ENCODE peak calls at places on chromosomes 12 and 14, in seven cellular contexts. B, G, J, R, L, I and M are unnamed samples.
A peak's percentile ranks its signal among the peaks of the same experiment; 100 is the strongest.

GRCh38 chr12:75190846-75191245 is 18.8 kb downstream of the KCNC2 start:
- DNase-seq in B (no peak), G (no peak), J (no peak), R (no peak), L (no peak), I (no peak), M (no peak)

GRCh38 chr14:95460647-95461478 is 55.6 kb downstream of the SYNE3 start:
- DNase-seq in B (no peak), G (peak; percentile 94), J (no peak), R (no peak), L (no peak), I (no peak), M (peak; percentile 53)

GRCh38 chr14:52434955-52435354 is 117.3 kb downstream of the TXNDC16 start:
- DNase-seq in B (no peak), G (no peak), J (no peak), R (no peak), L (no peak), I (no peak), M (no peak)

GRCh38 chr14:63770187-63770807 is 42.4 kb upstream of the SGPP1 start:
- DNase-seq in B (no peak), G (peak; percentile 2), J (peak; percentile 28), R (peak; percentile 52), L (peak; percentile 67), I (peak; percentile 18), M (peak; percentile 24)

GRCh38 chr12:51009038-51009437 is 17.1 kb downstream of the SLC11A2 start:
- DNase-seq in B (no peak), G (no peak), J (no peak), R (peak; percentile 60), L (peak; percentile 93), I (peak; percentile 41), M (no peak)

GRCh38 chr12:79415754-79416435 is 274.9 kb downstream of the PAWR start:
- DNase-seq in B (no peak), G (no peak), J (no peak), R (no peak), L (peak; percentile 37), I (no peak), M (no peak)

GRCh38 chr14:37147310-37147875 is 25.0 kb downstream of the SLC25A21 start:
- DNase-seq in B (no peak), G (no peak), J (no peak), R (no peak), L (no peak), I (no peak), M (no peak)

GRCh38 chr12:9133243-9133938 is 17.7 kb upstream of the A2M start:
- DNase-seq in B (no peak), G (no peak), J (no peak), R (no peak), L (no peak), I (no peak), M (peak; percentile 8)

GRCh38 chr12:21300632-21301031 is 34.1 kb downstream of the SLCO1A2 start:
- DNase-seq in B (no peak), G (no peak), J (no peak), R (no peak), L (no peak), I (no peak), M (no peak)

GRCh38 chr12:115859231-115859630 is 418.3 kb downstream of the MED13L start:
- DNase-seq in B (no peak), G (no peak), J (no peak), R (no peak), L (no peak), I (no peak), M (no peak)

GRCh38 chr12:53220857-53221202 is 11.2 kb downstream of the RARG start:
- DNase-seq in B (peak; percentile 96), G (peak; percentile 86), J (peak; percentile 89), R (peak; percentile 89), L (peak; percentile 96), I (peak; percentile 75), M (peak; percentile 61)

GRCh38 chr14:100440207-100440631 is 117.1 kb downstream of the SLC25A47 start:
- DNase-seq in B (no peak), G (peak; percentile 82), J (no peak), R (peak; percentile 48), L (peak; percentile 86), I (no peak), M (no peak)

GRCh38 chr14:76329951-76330350 is 46.0 kb upstream of the ESRRB start:
- DNase-seq in B (no peak), G (no peak), J (no peak), R (no peak), L (no peak), I (no peak), M (no peak)

GRCh38 chr12:101793401-101793800 is 37.4 kb downstream of the GNPTAB start:
- DNase-seq in B (no peak), G (no peak), J (no peak), R (no peak), L (no peak), I (no peak), M (peak; percentile 55)

GRCh38 chr12:53795927-53796326 is 44.1 kb upstream of the CISTR start:
- DNase-seq in B (no peak), G (no peak), J (no peak), R (no peak), L (no peak), I (no peak), M (no peak)

GRCh38 chr12:111767362-111768158 is 827 bp downstream of the ALDH2 start:
- DNase-seq in B (no peak), G (peak; percentile 20), J (no peak), R (no peak), L (peak; percentile 29), I (no peak), M (no peak)

GRCh38 chr14:58977366-58977765 is 211.1 kb upstream of the DAAM1 start:
- DNase-seq in B (no peak), G (no peak), J (no peak), R (no peak), L (no peak), I (no peak), M (no peak)

GRCh38 chr14:91154851-91155625 is 41.2 kb downstream of the DGLUCY start:
- DNase-seq in B (no peak), G (peak; percentile 93), J (no peak), R (peak; percentile 42), L (peak; percentile 77), I (no peak), M (no peak)

GRCh38 chr12:59403259-59403932 is 192.4 kb upstream of the SLC16A7 start:
- DNase-seq in B (no peak), G (peak; percentile 70), J (peak; percentile 71), R (no peak), L (peak; percentile 30), I (peak; percentile 15), M (peak; percentile 43)

GRCh38 chr14:93619176-93619793 is 169.0 kb downstream of the PRIMA1 start:
- DNase-seq in B (peak; percentile 5), G (peak; percentile 51), J (peak; percentile 12), R (no peak), L (peak; percentile 26), I (peak; percentile 1), M (peak; percentile 34)

GRCh38 chr12:89247962-89248361 is 104.3 kb downstream of the DUSP6 start:
- DNase-seq in B (no peak), G (no peak), J (no peak), R (no peak), L (no peak), I (no peak), M (peak; percentile 34)

GRCh38 chr14:94681300-94682060 is 69.3 kb downstream of the SERPINA3 start:
- DNase-seq in B (no peak), G (peak; percentile 6), J (no peak), R (no peak), L (no peak), I (no peak), M (no peak)

GRCh38 chr12:112749081-112749480 is 42.5 kb upstream of the RPH3A start:
- DNase-seq in B (no peak), G (no peak), J (no peak), R (no peak), L (no peak), I (no peak), M (no peak)

GRCh38 chr14:103110681-103111296 is 12.5 kb upstream of the TNFAIP2 start:
- DNase-seq in B (no peak), G (no peak), J (no peak), R (no peak), L (peak; percentile 29), I (no peak), M (no peak)

GRCh38 chr14:85991156-85991555 is 461.2 kb downstream of the FLRT2 start:
- DNase-seq in B (no peak), G (no peak), J (no peak), R (no peak), L (no peak), I (no peak), M (peak; percentile 67)

GRCh38 chr12:130717752-130718151 is 1.7 kb upstream of the RIMBP2 start:
- DNase-seq in B (no peak), G (no peak), J (no peak), R (no peak), L (no peak), I (no peak), M (no peak)

GRCh38 chr12:31120392-31121008 is 46.8 kb downstream of the DDX11 start:
- DNase-seq in B (no peak), G (no peak), J (no peak), R (no peak), L (no peak), I (no peak), M (no peak)

GRCh38 chr12:107200394-107200793 is 107.0 kb upstream of the CRY1 start:
- DNase-seq in B (no peak), G (peak; percentile 55), J (no peak), R (no peak), L (no peak), I (no peak), M (peak; percentile 79)

GRCh38 chr14:105419305-105420091 is at the start of gene MTA1:
- DNase-seq in B (peak; percentile 79), G (peak; percentile 48), J (no peak), R (peak; percentile 64), L (peak; percentile 48), I (peak; percentile 51), M (no peak)

GRCh38 chr14:36553650-36554260 is 28.7 kb downstream of the NKX2-8 start:
- DNase-seq in B (no peak), G (peak; percentile 63), J (peak; percentile 43), R (no peak), L (peak; percentile 24), I (no peak), M (peak; percentile 13)

GRCh38 chr12:109052097-109052414 is 320 bp upstream of the USP30 start:
- DNase-seq in B (no peak), G (no peak), J (no peak), R (no peak), L (no peak), I (no peak), M (no peak)

GRCh38 chr12:28543021-28543890 is 353.0 kb downstream of the CCDC91 start:
- DNase-seq in B (no peak), G (no peak), J (no peak), R (no peak), L (no peak), I (no peak), M (no peak)

GRCh38 chr14:22319526-22320352 is 269.3 kb downstream of the DAD1 start:
- DNase-seq in B (no peak), G (peak; percentile 2), J (no peak), R (no peak), L (peak; percentile 78), I (no peak), M (no peak)

GRCh38 chr14:104580961-104581360 is 1.4 kb downstream of the C14orf180 start:
- DNase-seq in B (no peak), G (peak; percentile 85), J (no peak), R (no peak), L (peak; percentile 98), I (no peak), M (no peak)

GRCh38 chr12:26919216-26919555 is 18.6 kb downstream of the INTS13 start:
- DNase-seq in B (no peak), G (no peak), J (no peak), R (no peak), L (no peak), I (no peak), M (no peak)

GRCh38 chr14:69559581-69560011 is 15.1 kb downstream of the CCDC177 start:
- DNase-seq in B (no peak), G (peak; percentile 88), J (no peak), R (no peak), L (no peak), I (no peak), M (no peak)

GRCh38 chr14:64760146-64760755 is 56.0 kb downstream of the PLEKHG3 start:
- DNase-seq in B (peak; percentile 71), G (peak; percentile 41), J (no peak), R (peak; percentile 84), L (peak; percentile 64), I (peak; percentile 69), M (no peak)

GRCh38 chr12:116442981-116443380 is 116.2 kb upstream of the MAP1LC3B2 start:
- DNase-seq in B (no peak), G (no peak), J (no peak), R (no peak), L (no peak), I (no peak), M (no peak)